ENCODE peak calls at places on chromosomes 12 and 14, in seven cellular contexts. W is HCT116; H is left lung; S is brain microvascular endothelial cell; L is GM23338; K is thoracic aorta; O is CD8-positive, alpha-beta T cell. V is an unnamed sample.

GRCh38 chr12:54172102-54172630 is 16.6 kb downstream of the SMUG1 start:
- DNase-seq in S (no peak), H (no peak), W (no peak), O (no peak), L (no peak), K (no peak), V (no peak)

GRCh38 chr14:96965885-96966595 is 168.9 kb downstream of the VRK1 start:
- DNase-seq in W (no peak), L (peak; percentile 32), K (no peak), S (no peak), O (no peak), H (no peak), V (no peak)

GRCh38 chr12:53892760-53893159 is 45.9 kb upstream of the HOXC13 start:
- DNase-seq in H (no peak), K (no peak), O (no peak), W (no peak), S (no peak), L (no peak), V (no peak)

GRCh38 chr12:28699029-28699428 is 450.0 kb upstream of the FAR2 start:
- DNase-seq in W (no peak), K (no peak), H (no peak), L (no peak), S (no peak), O (no peak), V (no peak)

GRCh38 chr12:15801770-15802393 is 12.7 kb upstream of the EPS8 start:
- DNase-seq in O (no peak), S (no peak), K (no peak), W (peak; percentile 72), L (no peak), H (no peak), V (no peak)

GRCh38 chr12:52173526-52173925 is 18.3 kb downstream of the KRT80 start:
- DNase-seq in K (no peak), S (no peak), H (no peak), L (no peak), W (no peak), O (no peak), V (no peak)

GRCh38 chr12:19671695-19672094 is 232.4 kb downstream of the AEBP2 start:
- DNase-seq in O (no peak), L (no peak), W (no peak), H (no peak), K (no peak), S (no peak), V (no peak)

GRCh38 chr14:43147480-43147879 is 1359.6 kb downstream of the FSCB start:
- DNase-seq in S (no peak), K (no peak), H (no peak), O (no peak), W (no peak), L (no peak), V (no peak)

GRCh38 chr12:123546281-123546680 is 12.8 kb upstream of the RILPL1 start:
- DNase-seq in H (no peak), O (no peak), W (no peak), L (no peak), K (no peak), S (peak; percentile 15), V (no peak)

GRCh38 chr12:93536111-93536765 is 36.2 kb upstream of the SOCS2 start:
- DNase-seq in H (no peak), O (no peak), W (no peak), S (no peak), L (no peak), K (no peak), V (no peak)

GRCh38 chr12:65557425-65558167 is 266.7 kb upstream of the HMGA2 start:
- DNase-seq in O (no peak), W (no peak), L (no peak), S (no peak), H (no peak), K (no peak), V (no peak)

DNA sequence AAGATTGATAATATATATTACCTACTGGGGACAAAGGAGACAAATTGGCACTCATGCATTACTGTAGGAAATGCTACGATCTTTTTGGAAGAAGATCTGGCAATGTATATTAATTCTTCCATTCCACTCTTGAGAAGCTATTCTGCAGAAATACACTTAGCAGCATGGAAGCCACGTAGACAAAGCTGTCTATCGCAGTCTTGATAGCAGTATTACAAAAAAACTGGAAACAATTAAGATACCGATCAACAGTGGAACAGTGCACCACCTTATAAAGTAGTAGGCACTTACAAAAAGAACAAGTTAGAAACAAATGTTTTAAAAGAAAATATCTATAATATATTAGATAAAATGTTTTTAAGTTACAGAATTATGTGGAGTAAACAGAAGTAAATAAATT is 87.2 kb downstream of the ABCD2 start:
- DNase-seq in O (no peak), L (no peak), W (no peak), H (no peak), S (no peak), K (no peak), V (no peak)
- TF ChIP-seq CTCF in O (no peak), L (no peak), W (no peak), H (no peak), S (no peak), K (no peak), V (no peak)

GRCh38 chr12:110020956-110021355 is 21.7 kb downstream of the ANKRD13A start:
- DNase-seq in W (no peak), S (no peak), O (no peak), H (no peak), K (no peak), L (no peak), V (no peak)

GRCh38 chr12:110022980-110023633 is 23.9 kb downstream of the ANKRD13A start:
- DNase-seq in H (no peak), L (peak; percentile 21), S (no peak), O (no peak), K (no peak), W (no peak), V (no peak)

GRCh38 chr12:110029290-110029689 is 19.0 kb downstream of the C12orf76 start:
- DNase-seq in L (no peak), O (no peak), S (no peak), K (no peak), W (no peak), H (no peak), V (no peak)

GRCh38 chr12:110028323-110028722 is 20.0 kb downstream of the C12orf76 start:
- DNase-seq in K (no peak), H (no peak), L (peak; percentile 22), O (no peak), W (no peak), S (no peak), V (no peak)

GRCh38 chr12:110023634-110024023 is 24.4 kb downstream of the ANKRD13A start:
- DNase-seq in S (no peak), K (no peak), O (no peak), H (no peak), L (no peak), W (no peak), V (no peak)
- H3K27ac ChIP-seq in S (no peak overlapping the region), K (peak overlapping the region; percentile 50), O (no peak overlapping the region), H (no peak overlapping the region), L (peak overlapping the region; percentile 36), W (no peak overlapping the region), V (no peak overlapping the region)

DNA sequence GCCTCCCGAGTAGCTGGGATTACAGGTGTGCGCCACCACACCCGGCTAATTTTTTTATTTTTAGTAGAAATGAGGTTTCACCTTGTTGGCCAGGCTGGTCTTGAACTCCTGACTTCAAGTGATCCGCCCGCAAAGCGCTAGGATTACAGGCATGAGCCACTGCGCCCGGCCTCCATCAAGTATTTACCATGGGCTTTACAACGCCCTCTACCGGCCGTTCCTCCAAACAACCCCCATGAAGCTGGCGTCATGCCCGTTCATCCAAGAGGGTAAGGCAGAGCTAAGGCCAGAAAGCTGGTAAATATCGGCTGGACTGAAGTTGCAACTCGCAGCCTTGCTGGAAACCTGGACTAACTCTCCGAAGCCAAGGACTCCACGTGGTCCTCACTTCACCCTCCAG is 41.6 kb downstream of the RNF34 start:
- DNase-seq in W (no peak), O (no peak), K (no peak), H (no peak), S (no peak), L (peak; percentile 62), V (no peak)
- TF ChIP-seq CTCF in W (peak; percentile 33), O (no peak), K (no peak), H (no peak), S (no peak), L (peak; percentile 62), V (no peak)

DNA sequence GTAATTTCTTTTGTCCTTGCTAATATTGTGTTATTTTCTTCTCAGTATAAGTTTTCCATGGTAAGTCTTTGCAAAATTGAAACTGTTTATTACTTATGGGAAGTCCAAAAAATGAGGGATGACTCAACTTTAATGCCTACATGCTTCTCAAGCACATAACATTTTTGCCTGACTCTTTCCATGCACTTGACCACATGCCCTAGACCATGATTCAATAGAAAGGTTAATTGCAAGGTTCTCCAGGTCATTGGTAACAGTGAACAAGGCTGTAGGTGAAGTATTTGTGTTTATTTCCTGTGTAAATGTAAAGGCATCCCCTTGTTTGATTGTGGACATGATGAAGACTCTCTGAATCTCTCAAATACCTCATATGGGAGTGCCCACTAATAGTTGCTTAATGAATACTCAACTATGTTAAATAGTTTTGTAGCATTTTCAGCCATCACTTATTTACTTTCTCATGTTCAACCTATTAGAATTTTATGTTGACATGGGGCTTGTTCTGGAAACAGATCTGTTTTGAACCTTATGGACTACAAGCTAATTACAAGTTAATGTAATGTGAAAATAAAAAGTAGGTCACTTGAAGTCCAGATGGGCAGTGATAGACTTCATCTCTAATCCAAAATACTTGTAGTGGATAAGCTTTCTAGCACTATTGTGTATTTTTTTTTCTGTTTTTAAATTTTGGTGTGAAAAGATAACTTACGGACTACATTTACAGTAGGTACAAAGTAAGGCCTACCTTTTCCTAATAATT is 131.8 kb downstream of the TMTC2 start:
- DNase-seq in S (no peak), H (no peak), O (no peak), K (no peak), L (no peak), W (no peak), V (no peak)
- H3K27ac ChIP-seq in S (no peak overlapping the region), H (no peak overlapping the region), O (no peak overlapping the region), K (no peak overlapping the region), L (no peak overlapping the region), W (no peak overlapping the region), V (no peak overlapping the region)

GRCh38 chr14:92437729-92438280 is 75.8 kb upstream of the RIN3 start:
- DNase-seq in S (no peak), O (no peak), H (no peak), K (no peak), L (no peak), W (no peak), V (no peak)
- TF ChIP-seq CTCF in S (no peak), O (no peak), H (no peak), K (no peak), L (no peak), W (no peak), V (no peak)

DNA sequence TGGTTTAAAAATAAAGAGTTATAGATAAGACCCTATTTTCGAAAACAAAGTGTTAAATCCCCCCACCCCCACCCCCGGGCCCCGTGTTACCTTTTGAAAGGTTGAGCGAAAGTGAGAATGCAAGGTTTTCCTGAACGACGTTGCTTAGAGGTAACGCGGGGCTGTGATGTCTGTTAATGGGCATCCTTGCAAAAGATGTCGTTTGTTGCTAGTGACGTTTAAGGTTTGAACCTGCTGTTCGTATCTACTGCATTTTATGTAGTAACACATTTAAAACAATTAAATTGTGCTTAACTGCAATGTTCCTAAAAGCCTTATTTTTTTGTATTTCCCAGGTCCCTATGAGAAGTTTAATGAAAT is 1.2 kb downstream of the CPSF6 start:
- DNase-seq in O (peak; percentile 23), K (no peak), W (no peak), S (no peak), H (no peak), L (peak; percentile 49), V (no peak)
- H3K27ac ChIP-seq in O (peak overlapping the region; percentile 68), K (no peak overlapping the region), W (peak overlapping the region; percentile 90), S (no peak overlapping the region), H (peak overlapping the region; percentile 91), L (peak overlapping the region; percentile 99), V (peak overlapping the region; percentile 99)

V was measured in suprapubic skin.